ENCODE peak calls at places on chromosomes 1 and 21, in five cellular contexts. One of them, this sample, is unnamed. For H3K4me1, the result is how much of the 10 kb centered on the place peaks cover.

GRCh38 chr21:33828083-33828482 is 87.5 kb downstream of the ATP5PO start:
- DNase-seq in heart right ventricle: no peak
- DNase-seq in endodermal cell: no peak
- DNase-seq in aorta: no peak
- DNase-seq in tibial nerve: no peak
- DNase-seq in this sample: no peak

GRCh38 chr1:182415789-182416188 is 15.3 kb upstream of the TEDDM1 start:
- DNase-seq in heart right ventricle: no peak
- DNase-seq in endodermal cell: no peak
- DNase-seq in aorta: no peak
- DNase-seq in tibial nerve: no peak
- DNase-seq in this sample: no peak

GRCh38 chr1:201686709-201687455 is 142.1 kb upstream of the IPO9 start:
- DNase-seq in heart right ventricle: no peak
- DNase-seq in endodermal cell: peak
- DNase-seq in aorta: no peak
- DNase-seq in tibial nerve: no peak
- DNase-seq in this sample: peak

GRCh38 chr1:182996816-182997215 is 26.4 kb upstream of the LAMC1 start:
- DNase-seq in heart right ventricle: no peak
- DNase-seq in endodermal cell: no peak
- DNase-seq in aorta: no peak
- DNase-seq in tibial nerve: no peak
- DNase-seq in this sample: no peak

GRCh38 chr1:91948501-91949355 is 473 bp upstream of the BRDT start:
- DNase-seq in heart right ventricle: no peak
- DNase-seq in endodermal cell: no peak
- DNase-seq in aorta: peak
- DNase-seq in tibial nerve: no peak
- DNase-seq in this sample: peak

GRCh38 chr21:41234574-41234973 is 66.6 kb downstream of the BACE2 start:
- DNase-seq in heart right ventricle: no peak
- DNase-seq in endodermal cell: no peak
- DNase-seq in aorta: no peak
- DNase-seq in tibial nerve: no peak
- DNase-seq in this sample: no peak

GRCh38 chr1:88350648-88351047 is 333.4 kb upstream of the PKN2 start:
- DNase-seq in heart right ventricle: no peak
- DNase-seq in endodermal cell: no peak
- DNase-seq in aorta: no peak
- DNase-seq in tibial nerve: no peak
- DNase-seq in this sample: no peak

GRCh38 chr1:4615138-4615470 is 39.3 kb upstream of the AJAP1 start:
- DNase-seq in heart right ventricle: no peak
- DNase-seq in endodermal cell: no peak
- DNase-seq in aorta: peak
- DNase-seq in tibial nerve: no peak
- DNase-seq in this sample: no peak

GRCh38 chr1:231724876-231725647 is 98.5 kb downstream of the DISC1 start:
- DNase-seq in heart right ventricle: peak
- DNase-seq in endodermal cell: peak
- DNase-seq in aorta: no peak
- DNase-seq in tibial nerve: no peak
- DNase-seq in this sample: peak

GRCh38 chr1:240109130-240109529 is 17.4 kb downstream of the FMN2 start:
- DNase-seq in heart right ventricle: no peak
- DNase-seq in endodermal cell: no peak
- DNase-seq in aorta: no peak
- DNase-seq in tibial nerve: no peak
- DNase-seq in this sample: no peak

GRCh38 chr1:21492171-21492625 is 17.0 kb upstream of the ALPL start:
- DNase-seq in heart right ventricle: no peak
- DNase-seq in endodermal cell: peak
- DNase-seq in aorta: no peak
- DNase-seq in tibial nerve: no peak
- DNase-seq in this sample: no peak

GRCh38 chr1:27563407-27564263 is 40.3 kb downstream of the AHDC1 start:
- DNase-seq in heart right ventricle: peak
- DNase-seq in endodermal cell: no peak
- DNase-seq in aorta: peak
- DNase-seq in tibial nerve: no peak
- DNase-seq in this sample: peak

GRCh38 chr1:227898502-227899140 is 49.1 kb downstream of the WNT9A start:
- DNase-seq in heart right ventricle: peak
- DNase-seq in endodermal cell: no peak
- DNase-seq in aorta: no peak
- DNase-seq in tibial nerve: no peak
- DNase-seq in this sample: no peak

GRCh38 chr1:61132176-61133047 is 50.1 kb downstream of the NFIA start:
- DNase-seq in heart right ventricle: no peak
- DNase-seq in endodermal cell: no peak
- DNase-seq in aorta: no peak
- DNase-seq in tibial nerve: no peak
- DNase-seq in this sample: no peak

GRCh38 chr21:46144464-46145070 is 10.8 kb downstream of the FTCD start:
- DNase-seq in heart right ventricle: no peak
- DNase-seq in endodermal cell: no peak
- DNase-seq in aorta: no peak
- DNase-seq in tibial nerve: no peak
- DNase-seq in this sample: no peak

GRCh38 chr1:230320804-230321203 is 105.3 kb downstream of the PGBD5 start:
- DNase-seq in heart right ventricle: no peak
- DNase-seq in endodermal cell: no peak
- DNase-seq in aorta: no peak
- DNase-seq in tibial nerve: no peak
- DNase-seq in this sample: no peak

GRCh38 chr1:184075040-184076029 is 23.8 kb downstream of the TSEN15 start:
- DNase-seq in heart right ventricle: peak
- DNase-seq in endodermal cell: no peak
- DNase-seq in aorta: no peak
- DNase-seq in tibial nerve: no peak
- DNase-seq in this sample: peak

GRCh38 chr1:16256478-16256877 is 19.5 kb upstream of the CPLANE2 start:
- DNase-seq in heart right ventricle: no peak
- DNase-seq in endodermal cell: no peak
- DNase-seq in aorta: peak
- DNase-seq in tibial nerve: no peak
- DNase-seq in this sample: no peak

GRCh38 chr1:112061852-112062451 is 72.5 kb upstream of the KCND3 start:
- DNase-seq in heart right ventricle: no peak
- DNase-seq in endodermal cell: no peak
- DNase-seq in aorta: no peak
- DNase-seq in tibial nerve: no peak
- DNase-seq in this sample: no peak

GRCh38 chr21:17828223-17828622 is 9.1 kb upstream of the C21orf91 start:
- DNase-seq in heart right ventricle: no peak
- DNase-seq in endodermal cell: no peak
- DNase-seq in aorta: no peak
- DNase-seq in tibial nerve: no peak
- DNase-seq in this sample: no peak

GRCh38 chr1:179478370-179478769 is 97.4 kb downstream of the NPHS2 start:
- DNase-seq in heart right ventricle: no peak
- DNase-seq in endodermal cell: no peak
- DNase-seq in aorta: no peak
- DNase-seq in tibial nerve: no peak
- DNase-seq in this sample: no peak

GRCh38 chr1:16122916-16123315 is 33.0 kb downstream of the EPHA2 start:
- DNase-seq in heart right ventricle: no peak
- DNase-seq in endodermal cell: peak
- DNase-seq in aorta: peak
- DNase-seq in tibial nerve: no peak
- DNase-seq in this sample: no peak

GRCh38 chr1:17633654-17634053 is 94.2 kb downstream of the ARHGEF10L start:
- DNase-seq in heart right ventricle: no peak
- DNase-seq in endodermal cell: no peak
- DNase-seq in aorta: peak
- DNase-seq in tibial nerve: no peak
- DNase-seq in this sample: no peak

GRCh38 chr1:11729498-11730428 is 6.2 kb upstream of the AGTRAP start:
- DNase-seq in heart right ventricle: no peak
- DNase-seq in endodermal cell: peak
- DNase-seq in aorta: no peak
- DNase-seq in tibial nerve: no peak
- DNase-seq in this sample: no peak

GRCh38 chr1:28246427-28246832 is 10.5 kb downstream of the ATP5IF1 start:
- DNase-seq in heart right ventricle: no peak
- DNase-seq in endodermal cell: no peak
- DNase-seq in aorta: no peak
- DNase-seq in tibial nerve: no peak
- DNase-seq in this sample: peak

GRCh38 chr1:162689745-162690671 is 57.7 kb downstream of the DDR2 start:
- DNase-seq in heart right ventricle: no peak
- DNase-seq in endodermal cell: no peak
- DNase-seq in aorta: no peak
- DNase-seq in tibial nerve: no peak
- DNase-seq in this sample: no peak

GRCh38 chr1:227884370-227885134 is 63.2 kb downstream of the WNT9A start:
- DNase-seq in heart right ventricle: peak
- DNase-seq in endodermal cell: peak
- DNase-seq in aorta: no peak
- DNase-seq in tibial nerve: peak
- DNase-seq in this sample: no peak

GRCh38 chr1:220207406-220207805 is 64.8 kb downstream of the RAB3GAP2 start:
- DNase-seq in heart right ventricle: no peak
- DNase-seq in endodermal cell: no peak
- DNase-seq in aorta: no peak
- DNase-seq in tibial nerve: no peak
- DNase-seq in this sample: no peak

GRCh38 chr1:235093685-235094592 is 34.7 kb downstream of the TOMM20 start:
- DNase-seq in heart right ventricle: peak
- DNase-seq in endodermal cell: peak
- DNase-seq in aorta: peak
- DNase-seq in tibial nerve: peak
- DNase-seq in this sample: peak

GRCh38 chr1:29497395-29498125 is 261.2 kb downstream of the PTPRU start:
- DNase-seq in heart right ventricle: no peak
- DNase-seq in endodermal cell: no peak
- DNase-seq in aorta: peak
- DNase-seq in tibial nerve: no peak
- DNase-seq in this sample: no peak

GRCh38 chr1:40399984-40400704 is 26.6 kb downstream of the SMAP2 start:
- DNase-seq in heart right ventricle: no peak
- DNase-seq in endodermal cell: no peak
- DNase-seq in aorta: no peak
- DNase-seq in tibial nerve: no peak
- DNase-seq in this sample: peak

GRCh38 chr1:117664314-117664713 is 58.5 kb downstream of the TENT5C start:
- DNase-seq in heart right ventricle: no peak
- DNase-seq in endodermal cell: no peak
- DNase-seq in aorta: no peak
- DNase-seq in tibial nerve: no peak
- DNase-seq in this sample: peak

GRCh38 chr1:183318433-183318832 is 99.7 kb downstream of the NMNAT2 start:
- DNase-seq in heart right ventricle: peak
- DNase-seq in endodermal cell: peak
- DNase-seq in aorta: peak
- DNase-seq in tibial nerve: peak
- DNase-seq in this sample: peak

GRCh38 chr1:231013391-231014015 is 26.6 kb downstream of the FAM89A start:
- DNase-seq in heart right ventricle: no peak
- DNase-seq in endodermal cell: no peak
- DNase-seq in aorta: no peak
- DNase-seq in tibial nerve: no peak
- DNase-seq in this sample: no peak

GRCh38 chr1:44543064-44543815 is 131.0 kb downstream of the TMEM53 start:
- DNase-seq in heart right ventricle: no peak
- DNase-seq in endodermal cell: peak
- DNase-seq in aorta: peak
- DNase-seq in tibial nerve: no peak
- DNase-seq in this sample: no peak

DNA sequence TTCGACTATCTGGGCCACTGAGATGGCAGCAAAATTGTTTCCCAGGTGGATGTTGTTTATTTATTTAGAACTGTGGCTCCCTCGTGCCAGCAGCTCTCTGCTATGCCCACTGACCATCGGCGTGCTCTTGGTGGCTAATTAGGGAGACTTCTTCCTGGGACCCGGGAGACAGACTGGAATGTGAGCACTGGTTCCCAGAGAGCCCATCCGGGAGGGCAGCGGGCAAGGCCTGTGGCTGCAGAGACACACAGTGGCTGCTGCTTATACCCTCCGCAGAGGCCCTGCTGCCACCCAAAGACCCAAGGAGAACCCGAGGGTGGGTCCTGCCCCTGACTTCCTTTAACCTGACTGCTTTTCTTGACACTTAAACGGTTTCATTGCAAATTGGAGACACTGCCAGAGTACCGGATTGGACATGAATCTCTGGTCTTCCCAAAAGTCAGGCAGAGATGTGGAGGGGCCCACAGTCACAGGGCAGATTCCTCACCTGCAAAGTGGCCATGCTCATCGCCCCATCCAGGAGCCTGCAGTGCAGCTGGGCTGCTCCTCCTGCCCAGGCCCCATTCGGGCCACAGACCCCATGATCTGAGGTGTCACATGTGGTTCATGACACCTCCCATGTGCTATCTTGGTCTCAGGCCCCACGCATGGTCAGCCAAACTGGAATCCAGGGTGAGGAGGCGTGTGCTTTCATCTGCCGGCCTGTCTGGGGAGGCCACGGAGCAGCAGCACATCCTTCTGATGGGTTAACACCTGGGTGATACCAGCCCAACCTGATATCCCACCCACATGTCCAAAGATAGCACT is 5.7 kb upstream of the MATN1 start:
- DNase-seq in heart right ventricle: no peak
- DNase-seq in endodermal cell: no peak
- DNase-seq in aorta: no peak
- DNase-seq in tibial nerve: no peak
- DNase-seq in this sample: no peak
- H3K4me1 ChIP-seq in heart right ventricle: under half
- H3K4me1 ChIP-seq in endodermal cell: under half
- H3K4me1 ChIP-seq in aorta: under half
- H3K4me1 ChIP-seq in tibial nerve: under half
- H3K4me1 ChIP-seq in this sample: under half

GRCh38 chr1:19071674-19072281 is 115.3 kb upstream of the IFFO2 start:
- DNase-seq in heart right ventricle: no peak
- DNase-seq in endodermal cell: no peak
- DNase-seq in aorta: no peak
- DNase-seq in tibial nerve: no peak
- DNase-seq in this sample: no peak
- H3K4me1 ChIP-seq in heart right ventricle: under half
- H3K4me1 ChIP-seq in endodermal cell: under half
- H3K4me1 ChIP-seq in aorta: under half
- H3K4me1 ChIP-seq in tibial nerve: under half
- H3K4me1 ChIP-seq in this sample: under half

GRCh38 chr1:156657161-156657970 is 15.4 kb downstream of the BCAN start:
- DNase-seq in heart right ventricle: peak
- DNase-seq in endodermal cell: peak
- DNase-seq in aorta: peak
- DNase-seq in tibial nerve: peak
- DNase-seq in this sample: peak
- H3K4me1 ChIP-seq in heart right ventricle: half or more
- H3K4me1 ChIP-seq in endodermal cell: under half
- H3K4me1 ChIP-seq in aorta: under half
- H3K4me1 ChIP-seq in tibial nerve: under half
- H3K4me1 ChIP-seq in this sample: under half

DNA sequence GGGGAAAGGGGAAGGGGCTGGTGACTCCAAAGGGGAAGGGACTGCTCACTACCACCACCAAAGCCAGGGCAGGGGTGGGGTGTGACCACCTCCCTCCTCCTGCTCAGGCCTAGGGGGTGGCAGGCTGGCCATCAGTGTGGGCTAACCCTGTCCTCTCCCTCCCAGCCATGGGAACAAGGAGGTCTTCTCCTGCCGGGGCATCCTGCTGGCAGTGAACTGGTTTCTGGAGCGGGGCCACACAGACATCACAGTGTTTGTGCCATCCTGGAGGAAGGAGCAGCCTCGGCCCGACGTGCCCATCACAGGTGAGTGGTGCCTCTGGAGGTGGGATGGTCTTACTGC is 5.7 kb downstream of the ZC3H12A start:
- DNase-seq in heart right ventricle: no peak
- DNase-seq in endodermal cell: no peak
- DNase-seq in aorta: no peak
- DNase-seq in tibial nerve: no peak
- DNase-seq in this sample: no peak
- H3K4me1 ChIP-seq in heart right ventricle: half or more
- H3K4me1 ChIP-seq in endodermal cell: under half
- H3K4me1 ChIP-seq in aorta: under half
- H3K4me1 ChIP-seq in tibial nerve: under half
- H3K4me1 ChIP-seq in this sample: under half

This sample was measured in small intestine.